ENCODE peak calls at places on chromosomes 7 and 10, in four cellular contexts. One of them, this sample, is unnamed.

GRCh38 chr7:155796381-155797261 is 15.6 kb downstream of the SHH start:
- DNase-seq in choroid plexus epithelial cell: peak
- DNase-seq in AG04450: no peak
- DNase-seq in H9: peak
- DNase-seq in this sample: peak

GRCh38 chr7:111401516-111401915 is 160.8 kb downstream of the IMMP2L start:
- DNase-seq in choroid plexus epithelial cell: peak
- DNase-seq in AG04450: no peak
- DNase-seq in H9: no peak
- DNase-seq in this sample: no peak

GRCh38 chr7:99196536-99197288 is 11.2 kb downstream of the KPNA7 start:
- DNase-seq in AG04450: no peak
- DNase-seq in choroid plexus epithelial cell: peak
- DNase-seq in H9: no peak
- DNase-seq in this sample: no peak

GRCh38 chr7:46146454-46147255 is 225.6 kb upstream of the IGFBP3 start:
- DNase-seq in AG04450: no peak
- DNase-seq in choroid plexus epithelial cell: peak
- DNase-seq in H9: no peak
- DNase-seq in this sample: no peak

GRCh38 chr10:17502788-17503187 is 48.4 kb upstream of the ST8SIA6 start:
- DNase-seq in H9: no peak
- DNase-seq in choroid plexus epithelial cell: no peak
- DNase-seq in AG04450: no peak
- DNase-seq in this sample: no peak

GRCh38 chr10:31147220-31147608 is 115.5 kb upstream of the ZNF438 start:
- DNase-seq in choroid plexus epithelial cell: peak
- DNase-seq in H9: no peak
- DNase-seq in AG04450: peak
- DNase-seq in this sample: no peak

GRCh38 chr7:78171398-78171797 is 372.8 kb downstream of the PHTF2 start:
- DNase-seq in H9: no peak
- DNase-seq in choroid plexus epithelial cell: no peak
- DNase-seq in AG04450: no peak
- DNase-seq in this sample: no peak

GRCh38 chr7:140594131-140594691 is 46.4 kb downstream of the DENND2A start:
- DNase-seq in choroid plexus epithelial cell: no peak
- DNase-seq in H9: no peak
- DNase-seq in AG04450: no peak
- DNase-seq in this sample: peak

DNA sequence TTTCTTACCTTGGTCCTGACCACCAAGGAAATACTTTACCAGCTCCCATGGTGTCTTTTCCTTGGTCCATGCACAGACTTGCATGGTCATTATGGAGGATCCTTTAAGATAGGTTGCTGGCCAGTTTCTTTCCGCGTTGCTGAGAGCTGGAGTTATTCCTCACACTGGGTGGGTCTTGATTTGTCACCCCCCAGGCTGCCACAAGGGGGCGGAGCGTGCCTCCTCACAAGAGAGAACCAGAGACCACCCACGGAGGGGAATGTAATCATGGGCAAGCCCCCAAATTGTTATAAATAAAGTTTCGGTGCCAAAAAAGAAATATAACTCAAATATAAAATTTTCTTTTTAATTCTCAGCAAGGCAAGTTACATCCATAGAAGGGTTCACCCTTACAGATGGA is 10.5 kb upstream of the TRIM24 start:
- DNase-seq in H9: peak
- DNase-seq in choroid plexus epithelial cell: no peak
- DNase-seq in AG04450: no peak
- DNase-seq in this sample: peak
- TF ChIP-seq CTCF in H9: peak
- TF ChIP-seq CTCF in choroid plexus epithelial cell: peak
- TF ChIP-seq CTCF in AG04450: no peak
- TF ChIP-seq CTCF in this sample: peak

DNA sequence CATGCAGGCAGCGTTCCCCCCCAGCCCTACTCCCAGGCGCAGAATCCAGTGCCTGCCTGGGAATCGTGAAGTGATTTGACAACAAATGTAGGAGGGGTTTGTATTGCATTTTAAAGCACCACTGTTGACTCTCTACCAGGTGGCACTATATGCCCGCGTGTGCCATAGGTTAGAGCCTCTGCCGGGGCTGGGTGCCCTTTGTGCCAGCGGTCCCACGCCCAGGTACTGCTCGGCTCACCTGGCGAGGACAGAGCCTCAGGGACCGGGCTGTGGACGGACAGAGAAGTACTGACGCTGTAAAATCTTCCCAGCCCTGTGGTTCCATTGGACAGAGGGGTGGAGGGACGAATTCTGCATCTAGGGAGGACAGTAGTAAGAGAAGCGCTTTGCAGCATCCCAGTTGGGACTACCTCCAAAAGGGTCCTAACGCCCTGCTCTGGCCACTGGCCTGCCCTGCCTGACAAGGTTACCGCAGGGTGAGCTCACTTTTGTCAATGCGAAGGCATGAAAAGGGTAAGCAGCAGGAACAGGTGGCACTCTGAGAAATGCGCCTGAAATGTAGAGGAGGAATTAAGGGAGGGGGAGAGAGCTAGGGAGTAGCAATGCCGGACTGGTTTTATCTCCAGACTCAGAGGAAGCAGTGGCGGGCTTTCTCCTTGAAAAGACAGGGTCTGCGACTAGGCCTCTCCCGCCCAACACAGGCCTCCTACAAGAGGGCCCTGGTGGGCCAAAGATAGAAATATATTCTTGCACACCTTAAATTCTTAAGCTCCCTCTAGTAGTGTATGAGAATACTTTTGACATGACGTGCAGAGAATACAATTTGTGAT is 858 bp upstream of the CACNA2D1 start:
- DNase-seq in H9: peak
- DNase-seq in choroid plexus epithelial cell: no peak
- DNase-seq in AG04450: no peak
- DNase-seq in this sample: peak
- TF ChIP-seq CTCF in H9: peak
- TF ChIP-seq CTCF in choroid plexus epithelial cell: peak
- TF ChIP-seq CTCF in AG04450: no peak
- TF ChIP-seq CTCF in this sample: no peak

GRCh38 chr7:128037081-128037480 is 5.8 kb upstream of the LRRC4 start:
- DNase-seq in AG04450: no peak
- DNase-seq in choroid plexus epithelial cell: no peak
- DNase-seq in H9: no peak
- DNase-seq in this sample: no peak
- TF ChIP-seq CTCF in AG04450: no peak
- TF ChIP-seq CTCF in choroid plexus epithelial cell: peak
- TF ChIP-seq CTCF in H9: peak
- TF ChIP-seq CTCF in this sample: peak

DNA sequence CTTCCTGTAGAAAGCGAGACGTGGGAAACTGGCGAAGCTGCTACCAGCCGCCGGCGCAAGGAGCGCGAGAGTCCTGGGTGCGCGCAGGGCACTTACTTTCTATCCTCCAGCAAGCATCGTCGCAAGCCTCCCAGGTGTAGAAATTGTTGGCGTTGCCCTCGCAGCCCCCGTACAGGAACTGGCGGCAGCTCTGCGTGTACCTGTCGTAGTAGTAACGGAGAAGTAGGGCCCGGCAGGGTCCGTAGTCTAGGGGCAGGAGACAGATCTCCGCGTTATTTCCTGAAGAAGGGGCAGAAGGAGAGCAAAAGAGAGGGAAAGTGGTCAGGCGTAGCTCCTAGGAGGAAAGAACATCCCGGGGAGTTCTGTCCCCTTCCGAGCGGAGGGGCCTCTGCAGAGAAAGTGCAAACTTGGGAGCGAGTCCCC is 501 bp downstream of the TFPI2 start:
- DNase-seq in AG04450: no peak
- DNase-seq in choroid plexus epithelial cell: peak
- DNase-seq in H9: peak
- DNase-seq in this sample: peak
- TF ChIP-seq CTCF in AG04450: no peak
- TF ChIP-seq CTCF in choroid plexus epithelial cell: peak
- TF ChIP-seq CTCF in H9: no peak
- TF ChIP-seq CTCF in this sample: no peak

DNA sequence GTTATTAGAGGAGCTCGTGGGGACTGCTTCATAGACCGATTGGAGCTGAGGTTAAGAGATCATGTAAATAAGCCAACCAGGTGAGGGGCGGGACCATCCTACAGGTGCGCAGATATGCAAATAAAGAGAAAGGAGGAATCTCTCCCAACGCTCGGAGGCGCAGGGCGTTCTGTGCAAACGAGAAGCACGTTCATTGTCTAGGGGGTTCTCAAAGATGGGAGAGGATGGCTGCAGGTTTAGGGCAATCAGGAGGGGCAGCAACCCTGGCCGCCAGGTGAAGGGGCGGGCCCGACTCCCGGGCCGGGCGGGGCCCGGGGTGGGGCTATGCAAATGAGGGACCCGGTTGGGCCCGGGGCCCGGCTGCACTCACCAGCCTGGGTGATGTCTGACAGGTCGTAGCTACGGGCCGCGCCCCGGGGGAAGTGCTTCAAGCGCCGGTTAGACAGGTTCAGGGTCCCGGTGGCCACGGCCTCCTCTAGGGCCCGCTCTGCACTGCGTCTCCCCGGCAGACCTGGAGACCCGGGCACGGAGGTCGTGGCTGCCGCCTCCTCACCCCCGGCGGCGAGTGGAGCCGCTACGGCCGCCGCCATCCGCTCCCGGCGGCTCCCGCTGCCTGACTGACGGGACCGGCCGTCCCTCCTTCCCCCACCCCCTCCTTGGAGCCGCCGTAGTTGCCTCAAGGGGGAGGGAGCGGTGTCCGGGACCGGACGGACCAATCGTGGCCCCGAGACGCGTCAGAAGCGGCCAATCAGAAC is at the start of gene LRCH4:
- DNase-seq in H9: peak
- DNase-seq in AG04450: no peak
- DNase-seq in choroid plexus epithelial cell: peak
- DNase-seq in this sample: peak
- TF ChIP-seq CTCF in H9: no peak
- TF ChIP-seq CTCF in AG04450: no peak
- TF ChIP-seq CTCF in choroid plexus epithelial cell: no peak
- TF ChIP-seq CTCF in this sample: no peak

GRCh38 chr7:65840446-65840845 is 32.4 kb upstream of the VKORC1L1 start:
- DNase-seq in AG04450: no peak
- DNase-seq in choroid plexus epithelial cell: no peak
- DNase-seq in H9: peak
- DNase-seq in this sample: no peak
- TF ChIP-seq CTCF in AG04450: no peak
- TF ChIP-seq CTCF in choroid plexus epithelial cell: no peak
- TF ChIP-seq CTCF in H9: peak
- TF ChIP-seq CTCF in this sample: no peak

GRCh38 chr10:70478191-70479160 is at the start of gene PALD1:
- DNase-seq in AG04450: no peak
- DNase-seq in H9: peak
- DNase-seq in choroid plexus epithelial cell: peak
- DNase-seq in this sample: peak
- TF ChIP-seq CTCF in AG04450: peak
- TF ChIP-seq CTCF in H9: peak
- TF ChIP-seq CTCF in choroid plexus epithelial cell: peak
- TF ChIP-seq CTCF in this sample: no peak

GRCh38 chr10:13371879-13372470 is 23.9 kb upstream of the SEPHS1 start:
- DNase-seq in AG04450: peak
- DNase-seq in H9: peak
- DNase-seq in choroid plexus epithelial cell: peak
- DNase-seq in this sample: peak
- TF ChIP-seq CTCF in AG04450: peak
- TF ChIP-seq CTCF in H9: peak
- TF ChIP-seq CTCF in choroid plexus epithelial cell: peak
- TF ChIP-seq CTCF in this sample: peak

This sample was measured in glutamatergic neuron.